ENCODE peak calls at places on chromosomes 11 and 22, in eight cellular contexts. One of them, this sample, is unnamed.
A peak's percentile ranks its signal among the peaks of the same experiment; 100 is the strongest.

GRCh38 chr11:130144721-130145327 is 14.8 kb upstream of the ST14 start:
- DNase-seq in colonic mucosa: no peak
- DNase-seq in nephron progenitor cell: peak; percentile 41
- DNase-seq in endodermal cell: peak; percentile 65
- DNase-seq in endothelial cell: no peak
- DNase-seq in lower leg skin: no peak
- DNase-seq in breast epithelium: no peak
- DNase-seq in brain microvascular endothelial cell: no peak
- DNase-seq in this sample: no peak

GRCh38 chr22:29727248-29727551 is 7.4 kb downstream of the CABP7 start:
- DNase-seq in colonic mucosa: peak; percentile 27
- DNase-seq in nephron progenitor cell: peak; percentile 77
- DNase-seq in endodermal cell: peak; percentile 92
- DNase-seq in endothelial cell: peak; percentile 62
- DNase-seq in lower leg skin: no peak
- DNase-seq in breast epithelium: no peak
- DNase-seq in brain microvascular endothelial cell: no peak
- DNase-seq in this sample: no peak

GRCh38 chr22:37515902-37516301 is 3.3 kb downstream of the CARD10 start:
- DNase-seq in colonic mucosa: no peak
- DNase-seq in nephron progenitor cell: no peak
- DNase-seq in endodermal cell: no peak
- DNase-seq in endothelial cell: no peak
- DNase-seq in lower leg skin: no peak
- DNase-seq in breast epithelium: no peak
- DNase-seq in brain microvascular endothelial cell: no peak
- DNase-seq in this sample: no peak

GRCh38 chr11:665062-665706 is 28.1 kb downstream of the DRD4 start:
- DNase-seq in colonic mucosa: no peak
- DNase-seq in nephron progenitor cell: no peak
- DNase-seq in endodermal cell: no peak
- DNase-seq in endothelial cell: no peak
- DNase-seq in lower leg skin: no peak
- DNase-seq in breast epithelium: no peak
- DNase-seq in brain microvascular endothelial cell: no peak
- DNase-seq in this sample: no peak

GRCh38 chr22:37817705-37818311 is 5.4 kb upstream of the GALR3 start:
- DNase-seq in colonic mucosa: peak; percentile 89
- DNase-seq in nephron progenitor cell: peak; percentile 95
- DNase-seq in endodermal cell: peak; percentile 97
- DNase-seq in endothelial cell: peak; percentile 94
- DNase-seq in lower leg skin: peak; percentile 59
- DNase-seq in breast epithelium: peak; percentile 84
- DNase-seq in brain microvascular endothelial cell: peak; percentile 72
- DNase-seq in this sample: peak; percentile 91

GRCh38 chr22:25327018-25327755 is 107.7 kb downstream of the CRYBB2 start:
- DNase-seq in colonic mucosa: no peak
- DNase-seq in nephron progenitor cell: no peak
- DNase-seq in endodermal cell: no peak
- DNase-seq in endothelial cell: no peak
- DNase-seq in lower leg skin: no peak
- DNase-seq in breast epithelium: no peak
- DNase-seq in brain microvascular endothelial cell: no peak
- DNase-seq in this sample: no peak

GRCh38 chr22:37228106-37229011 is 15.7 kb downstream of the RAC2 start:
- DNase-seq in colonic mucosa: no peak
- DNase-seq in nephron progenitor cell: no peak
- DNase-seq in endodermal cell: no peak
- DNase-seq in endothelial cell: no peak
- DNase-seq in lower leg skin: no peak
- DNase-seq in breast epithelium: no peak
- DNase-seq in brain microvascular endothelial cell: no peak
- DNase-seq in this sample: no peak

GRCh38 chr11:119416606-119417580 is 6.1 kb downstream of the THY1 start:
- DNase-seq in colonic mucosa: no peak
- DNase-seq in nephron progenitor cell: no peak
- DNase-seq in endodermal cell: peak; percentile 80
- DNase-seq in endothelial cell: no peak
- DNase-seq in lower leg skin: no peak
- DNase-seq in breast epithelium: no peak
- DNase-seq in brain microvascular endothelial cell: no peak
- DNase-seq in this sample: no peak

GRCh38 chr11:110200836-110201235 is 95.6 kb downstream of the RDX start:
- DNase-seq in colonic mucosa: no peak
- DNase-seq in nephron progenitor cell: no peak
- DNase-seq in endodermal cell: no peak
- DNase-seq in endothelial cell: no peak
- DNase-seq in lower leg skin: no peak
- DNase-seq in breast epithelium: no peak
- DNase-seq in brain microvascular endothelial cell: no peak
- DNase-seq in this sample: no peak

GRCh38 chr11:64876835-64877341 is 1.5 kb downstream of the EHD1 start:
- DNase-seq in colonic mucosa: peak; percentile 65
- DNase-seq in nephron progenitor cell: peak; percentile 56
- DNase-seq in endodermal cell: no peak
- DNase-seq in endothelial cell: no peak
- DNase-seq in lower leg skin: no peak
- DNase-seq in breast epithelium: peak; percentile 69
- DNase-seq in brain microvascular endothelial cell: peak; percentile 29
- DNase-seq in this sample: no peak

GRCh38 chr11:68211546-68211945 is 1.6 kb downstream of the KMT5B start:
- DNase-seq in colonic mucosa: peak; percentile 74
- DNase-seq in nephron progenitor cell: no peak
- DNase-seq in endodermal cell: no peak
- DNase-seq in endothelial cell: no peak
- DNase-seq in lower leg skin: no peak
- DNase-seq in breast epithelium: no peak
- DNase-seq in brain microvascular endothelial cell: no peak
- DNase-seq in this sample: no peak

GRCh38 chr11:75858613-75859012 is 43.6 kb downstream of the UVRAG start:
- DNase-seq in colonic mucosa: no peak
- DNase-seq in nephron progenitor cell: no peak
- DNase-seq in endodermal cell: no peak
- DNase-seq in endothelial cell: no peak
- DNase-seq in lower leg skin: no peak
- DNase-seq in breast epithelium: no peak
- DNase-seq in brain microvascular endothelial cell: peak; percentile 20
- DNase-seq in this sample: no peak
- TF ChIP-seq CTCF in colonic mucosa: no peak
- TF ChIP-seq CTCF in nephron progenitor cell: no peak
- TF ChIP-seq CTCF in endodermal cell: no peak
- TF ChIP-seq CTCF in endothelial cell: no peak
- TF ChIP-seq CTCF in lower leg skin: no peak
- TF ChIP-seq CTCF in breast epithelium: no peak
- TF ChIP-seq CTCF in brain microvascular endothelial cell: no peak
- TF ChIP-seq CTCF in this sample: no peak

GRCh38 chr22:39325392-39325932 is 6.0 kb upstream of the RPL3 start:
- DNase-seq in colonic mucosa: no peak
- DNase-seq in nephron progenitor cell: no peak
- DNase-seq in endodermal cell: no peak
- DNase-seq in endothelial cell: no peak
- DNase-seq in lower leg skin: no peak
- DNase-seq in breast epithelium: no peak
- DNase-seq in brain microvascular endothelial cell: no peak
- DNase-seq in this sample: no peak

GRCh38 chr22:39332441-39333064 is 13.1 kb upstream of the RPL3 start:
- DNase-seq in colonic mucosa: no peak
- DNase-seq in nephron progenitor cell: no peak
- DNase-seq in endodermal cell: no peak
- DNase-seq in endothelial cell: no peak
- DNase-seq in lower leg skin: no peak
- DNase-seq in breast epithelium: no peak
- DNase-seq in brain microvascular endothelial cell: no peak
- DNase-seq in this sample: no peak

DNA sequence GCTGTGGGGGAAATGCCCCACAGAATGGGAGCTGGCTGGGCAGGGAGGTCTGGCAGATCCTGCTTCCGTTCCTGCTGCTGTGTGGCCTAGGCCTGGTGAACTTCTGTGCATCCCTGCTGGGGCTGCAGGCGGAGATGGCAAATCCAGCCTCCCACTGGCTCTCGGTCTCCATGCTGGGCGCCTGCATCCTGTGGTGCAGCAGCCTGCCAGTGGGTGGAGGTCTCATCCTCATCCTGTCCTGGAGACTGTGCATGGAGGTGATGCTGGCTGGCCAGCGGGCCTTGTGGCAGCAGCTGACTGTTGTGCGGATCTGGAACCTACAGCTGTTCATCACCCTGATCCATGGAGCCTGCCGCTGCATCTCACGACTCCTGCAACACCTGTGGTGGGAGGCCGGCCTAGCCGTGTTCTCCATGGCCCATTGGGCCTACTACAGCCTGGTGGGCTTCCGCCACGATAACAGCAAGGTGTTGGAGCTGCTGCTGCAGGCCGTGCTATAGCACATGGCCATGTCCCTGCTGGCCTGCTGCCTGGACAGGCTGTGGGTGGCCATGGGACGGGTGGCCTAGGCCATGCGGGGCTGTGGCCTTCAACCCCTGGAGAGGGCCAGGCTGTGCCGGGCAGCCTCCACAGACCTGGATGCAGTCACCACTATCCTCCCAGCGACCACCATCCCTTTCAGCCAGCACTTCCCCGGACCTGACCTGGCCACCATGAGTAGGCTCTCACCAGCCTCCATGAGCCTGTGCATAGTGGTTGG is 8.8 kb upstream of the RPL3 start:
- DNase-seq in colonic mucosa: no peak
- DNase-seq in nephron progenitor cell: no peak
- DNase-seq in endodermal cell: no peak
- DNase-seq in endothelial cell: no peak
- DNase-seq in lower leg skin: no peak
- DNase-seq in breast epithelium: no peak
- DNase-seq in brain microvascular endothelial cell: peak; percentile 22
- DNase-seq in this sample: no peak
- TF ChIP-seq CTCF in colonic mucosa: no peak
- TF ChIP-seq CTCF in nephron progenitor cell: no peak
- TF ChIP-seq CTCF in endodermal cell: peak; percentile 26
- TF ChIP-seq CTCF in endothelial cell: no peak
- TF ChIP-seq CTCF in lower leg skin: no peak
- TF ChIP-seq CTCF in breast epithelium: no peak
- TF ChIP-seq CTCF in brain microvascular endothelial cell: no peak
- TF ChIP-seq CTCF in this sample: no peak

DNA sequence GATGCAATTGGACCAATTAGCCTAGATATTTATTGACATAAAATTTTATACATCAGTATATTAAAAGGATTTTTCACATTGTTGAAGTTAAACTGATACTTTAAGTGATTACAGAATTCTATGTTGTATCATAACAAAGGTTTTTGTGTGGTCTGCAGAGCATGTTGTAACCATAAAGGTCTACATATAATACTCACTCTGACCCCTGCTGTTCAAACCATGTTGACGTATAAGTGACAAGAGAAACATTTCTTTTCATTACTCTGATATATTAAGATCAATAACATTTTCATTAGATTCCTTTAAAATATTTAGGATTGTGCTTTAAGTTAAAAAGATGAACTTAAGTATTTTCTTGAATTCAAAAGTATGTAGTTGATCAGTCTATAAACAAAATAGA is 63.9 kb downstream of the GAS2 start:
- DNase-seq in colonic mucosa: no peak
- DNase-seq in nephron progenitor cell: no peak
- DNase-seq in endodermal cell: no peak
- DNase-seq in endothelial cell: no peak
- DNase-seq in lower leg skin: no peak
- DNase-seq in breast epithelium: no peak
- DNase-seq in brain microvascular endothelial cell: no peak
- DNase-seq in this sample: no peak
- TF ChIP-seq CTCF in colonic mucosa: no peak
- TF ChIP-seq CTCF in nephron progenitor cell: no peak
- TF ChIP-seq CTCF in endodermal cell: peak; percentile 10
- TF ChIP-seq CTCF in endothelial cell: peak; percentile 15
- TF ChIP-seq CTCF in lower leg skin: no peak
- TF ChIP-seq CTCF in breast epithelium: no peak
- TF ChIP-seq CTCF in brain microvascular endothelial cell: peak; percentile 27
- TF ChIP-seq CTCF in this sample: peak; percentile 59

GRCh38 chr22:23773247-23774113 is 831 bp downstream of the MMP11 start:
- DNase-seq in colonic mucosa: no peak
- DNase-seq in nephron progenitor cell: no peak
- DNase-seq in endodermal cell: peak; percentile 69
- DNase-seq in endothelial cell: no peak
- DNase-seq in lower leg skin: no peak
- DNase-seq in breast epithelium: no peak
- DNase-seq in brain microvascular endothelial cell: no peak
- DNase-seq in this sample: no peak

GRCh38 chr22:23769321-23769965 is 1.7 kb upstream of the CHCHD10 start:
- DNase-seq in colonic mucosa: no peak
- DNase-seq in nephron progenitor cell: no peak
- DNase-seq in endodermal cell: no peak
- DNase-seq in endothelial cell: no peak
- DNase-seq in lower leg skin: no peak
- DNase-seq in breast epithelium: no peak
- DNase-seq in brain microvascular endothelial cell: no peak
- DNase-seq in this sample: no peak

GRCh38 chr22:23774922-23775436 is 2.3 kb downstream of the MMP11 start:
- DNase-seq in colonic mucosa: no peak
- DNase-seq in nephron progenitor cell: no peak
- DNase-seq in endodermal cell: peak; percentile 74
- DNase-seq in endothelial cell: no peak
- DNase-seq in lower leg skin: no peak
- DNase-seq in breast epithelium: no peak
- DNase-seq in brain microvascular endothelial cell: peak; percentile 27
- DNase-seq in this sample: no peak

GRCh38 chr22:23774114-23774921 is 1.7 kb downstream of the MMP11 start:
- DNase-seq in colonic mucosa: no peak
- DNase-seq in nephron progenitor cell: no peak
- DNase-seq in endodermal cell: no peak
- DNase-seq in endothelial cell: no peak
- DNase-seq in lower leg skin: no peak
- DNase-seq in breast epithelium: no peak
- DNase-seq in brain microvascular endothelial cell: no peak
- DNase-seq in this sample: no peak

DNA sequence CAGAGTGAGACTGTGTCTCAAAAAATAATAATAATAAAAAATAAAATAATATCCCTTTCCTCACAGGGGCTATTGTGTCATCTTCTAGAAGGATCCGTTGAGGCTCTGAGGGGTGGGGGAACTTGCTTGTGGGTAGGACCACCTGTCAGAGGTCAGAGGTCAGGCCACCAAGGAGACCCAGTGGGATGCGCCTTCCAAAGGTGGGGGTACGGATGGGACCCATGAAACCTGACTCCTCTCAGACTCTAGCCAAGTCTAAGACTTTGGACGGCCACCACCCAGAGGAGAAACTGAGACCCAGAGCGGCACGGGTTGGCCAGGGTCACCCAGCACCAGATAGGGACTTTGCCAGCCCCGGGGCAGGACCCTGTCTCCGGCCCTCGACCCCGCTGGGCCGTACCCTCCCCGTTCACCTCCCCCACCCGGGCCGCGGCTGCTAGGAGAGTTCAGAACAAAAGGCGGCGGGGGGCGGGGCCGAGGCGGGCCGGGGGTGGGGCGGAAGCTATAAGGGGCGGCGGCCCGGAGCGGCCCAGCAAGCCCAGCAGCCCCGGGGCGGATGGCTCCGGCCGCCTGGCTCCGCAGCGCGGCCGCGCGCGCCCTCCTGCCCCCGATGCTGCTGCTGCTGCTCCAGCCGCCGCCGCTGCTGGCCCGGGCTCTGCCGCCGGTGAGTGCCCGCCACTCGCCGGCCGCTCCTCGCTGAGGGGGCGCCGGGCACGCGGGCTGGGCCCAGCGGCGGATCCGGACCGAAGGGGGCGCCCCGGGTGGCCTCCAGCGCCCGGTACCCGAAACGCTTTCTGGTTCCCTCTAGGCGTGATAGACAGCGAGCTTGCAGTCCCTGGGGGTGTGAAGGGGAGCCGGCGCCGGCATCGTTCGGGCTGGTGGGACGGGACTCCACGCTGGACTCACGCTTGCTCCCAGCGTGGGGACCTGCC is at the start of gene MMP11:
- DNase-seq in colonic mucosa: peak; percentile 81
- DNase-seq in nephron progenitor cell: peak; percentile 79
- DNase-seq in endodermal cell: peak; percentile 91
- DNase-seq in endothelial cell: peak; percentile 52
- DNase-seq in lower leg skin: no peak
- DNase-seq in breast epithelium: no peak
- DNase-seq in brain microvascular endothelial cell: no peak
- DNase-seq in this sample: no peak
- TF ChIP-seq CTCF in colonic mucosa: no peak
- TF ChIP-seq CTCF in nephron progenitor cell: no peak
- TF ChIP-seq CTCF in endodermal cell: peak; percentile 28
- TF ChIP-seq CTCF in endothelial cell: no peak
- TF ChIP-seq CTCF in lower leg skin: no peak
- TF ChIP-seq CTCF in breast epithelium: no peak
- TF ChIP-seq CTCF in brain microvascular endothelial cell: no peak
- TF ChIP-seq CTCF in this sample: no peak

This sample was measured in type B pancreatic cell.